ENCODE peak calls at places on chromosome 16, in eight cellular contexts. M is brain microvascular endothelial cell, H is aorta, S is adrenal gland, X is HAP-1, A is IMR-90, C is right atrium auricular region, R is AG10803. V is an unnamed sample.

GRCh38 chr16:1101573-1102332 is 5.7 kb upstream of the C1QTNF8 start:
- DNase-seq in M (no peak), H (no peak), S (no peak), X (no peak), A (no peak), C (no peak), R (no peak), V (no peak)

GRCh38 chr16:3020604-3021448 is 658 bp downstream of the TNFRSF12A start:
- DNase-seq in M (peak; percentile 78), H (peak; percentile 91), S (peak; percentile 91), X (peak; percentile 75), A (peak; percentile 89), C (peak; percentile 85), R (peak; percentile 89), V (peak; percentile 79)

GRCh38 chr16:49021136-49021535 is 260.5 kb downstream of the CBLN1 start:
- DNase-seq in M (no peak), H (no peak), S (no peak), X (no peak), A (peak; percentile 7), C (no peak), R (peak; percentile 81), V (peak; percentile 51)

GRCh38 chr16:2008009-2008526 is 1.6 kb downstream of the ZNF598 start:
- DNase-seq in M (no peak), H (no peak), S (no peak), X (no peak), A (peak; percentile 34), C (no peak), R (peak; percentile 94), V (no peak)

GRCh38 chr16:77276686-77277085 is 77.5 kb downstream of the SYCE1L start:
- DNase-seq in M (no peak), H (no peak), S (no peak), X (no peak), A (no peak), C (no peak), R (no peak), V (no peak)

GRCh38 chr16:72905581-72905980 is 142.3 kb downstream of the ZFHX3 start:
- DNase-seq in M (peak; percentile 67), H (no peak), S (no peak), X (no peak), A (peak; percentile 79), C (no peak), R (peak; percentile 25), V (no peak)

GRCh38 chr16:11835309-11835708 is 16.0 kb downstream of the RSL1D1 start:
- DNase-seq in M (no peak), H (no peak), S (no peak), X (no peak), A (no peak), C (no peak), R (no peak), V (no peak)

GRCh38 chr16:68235105-68235881 is 634 bp downstream of the ESRP2 start:
- DNase-seq in M (no peak), H (peak; percentile 62), S (peak; percentile 57), X (no peak), A (no peak), C (no peak), R (no peak), V (no peak)

GRCh38 chr16:70809392-70810060 is 8.6 kb upstream of the VAC14 start:
- DNase-seq in M (no peak), H (no peak), S (no peak), X (no peak), A (no peak), C (no peak), R (no peak), V (no peak)

GRCh38 chr16:19424478-19424877 is 6.8 kb downstream of the TMC5 start:
- DNase-seq in M (no peak), H (no peak), S (no peak), X (no peak), A (no peak), C (no peak), R (no peak), V (no peak)

GRCh38 chr16:21277927-21278706 is at the start of gene CRYM:
- DNase-seq in M (peak; percentile 12), H (peak; percentile 73), S (no peak), X (peak; percentile 85), A (no peak), C (no peak), R (no peak), V (no peak)

GRCh38 chr16:83715217-83715920 is 92.4 kb upstream of the HSBP1 start:
- DNase-seq in M (no peak), H (peak; percentile 59), S (no peak), X (no peak), A (no peak), C (no peak), R (no peak), V (no peak)

GRCh38 chr16:23597003-23597756 is 1.1 kb upstream of the NDUFAB1 start:
- DNase-seq in M (no peak), H (no peak), S (peak; percentile 74), X (peak; percentile 82), A (no peak), C (no peak), R (no peak), V (no peak)

GRCh38 chr16:84718-85452 is 6.9 kb downstream of the MPG start:
- DNase-seq in M (peak; percentile 85), H (peak; percentile 95), S (peak; percentile 80), X (no peak), A (peak; percentile 96), C (peak; percentile 90), R (peak; percentile 91), V (peak; percentile 77)

GRCh38 chr16:10641953-10642949 is 52.5 kb downstream of the TEKT5 start:
- DNase-seq in M (no peak), H (no peak), S (no peak), X (no peak), A (no peak), C (no peak), R (no peak), V (no peak)

GRCh38 chr16:88943131-88943664 is 33.8 kb downstream of the CBFA2T3 start:
- DNase-seq in M (no peak), H (peak; percentile 27), S (no peak), X (no peak), A (no peak), C (no peak), R (no peak), V (no peak)

GRCh38 chr16:12348733-12349704 is 372.5 kb downstream of the SNX29 start:
- DNase-seq in M (no peak), H (no peak), S (no peak), X (no peak), A (no peak), C (no peak), R (no peak), V (no peak)

GRCh38 chr16:83953796-83954576 is 946 bp downstream of the OSGIN1 start:
- DNase-seq in M (peak; percentile 20), H (no peak), S (no peak), X (peak; percentile 62), A (peak; percentile 32), C (no peak), R (peak; percentile 17), V (no peak)

GRCh38 chr16:85662976-85663830 is 25.6 kb downstream of the GINS2 start:
- DNase-seq in M (no peak), H (peak; percentile 34), S (no peak), X (no peak), A (no peak), C (no peak), R (no peak), V (no peak)

GRCh38 chr16:59881366-59881765 is 1147.2 kb upstream of the GOT2 start:
- DNase-seq in M (no peak), H (no peak), S (no peak), X (no peak), A (no peak), C (no peak), R (no peak), V (no peak)

GRCh38 chr16:8848939-8849391 is 19.8 kb downstream of the CARHSP1 start:
- DNase-seq in M (peak; percentile 77), H (no peak), S (no peak), X (no peak), A (peak; percentile 75), C (no peak), R (peak; percentile 76), V (no peak)
- H3K4me3 ChIP-seq in M (no peak overlapping the region), H (no peak overlapping the region), S (no peak overlapping the region), X (no peak overlapping the region), A (no peak overlapping the region), C (no peak overlapping the region), R (no peak overlapping the region), V (no peak overlapping the region)

GRCh38 chr16:80585764-80586163 is 45.0 kb downstream of the DYNLRB2 start:
- DNase-seq in M (no peak), H (no peak), S (no peak), X (no peak), A (no peak), C (no peak), R (no peak), V (no peak)
- H3K4me3 ChIP-seq in M (no peak overlapping the region), H (no peak overlapping the region), S (no peak overlapping the region), X (no peak overlapping the region), A (no peak overlapping the region), C (no peak overlapping the region), R (no peak overlapping the region), V (no peak overlapping the region)

DNA sequence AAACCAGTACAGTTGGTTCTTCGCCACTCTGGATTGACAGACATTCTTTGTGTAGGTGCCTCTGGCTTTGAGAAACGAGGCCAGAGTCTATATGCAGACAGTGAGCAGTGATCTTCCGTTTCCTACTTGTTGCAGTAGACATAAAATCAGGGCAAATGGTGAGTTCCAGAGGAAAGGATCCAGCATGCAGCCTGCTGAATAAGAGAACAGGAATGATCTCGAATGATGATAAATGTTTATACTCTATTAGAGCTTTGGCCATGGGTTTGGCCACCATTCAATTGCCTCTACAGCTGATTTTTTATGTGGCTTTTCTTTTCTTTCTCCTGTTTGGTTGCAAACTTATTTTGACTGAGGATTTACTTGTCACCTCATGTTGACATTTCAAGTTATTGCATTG is 286.7 kb downstream of the IRX3 start:
- DNase-seq in M (peak; percentile 12), H (no peak), S (no peak), X (no peak), A (peak; percentile 43), C (no peak), R (peak; percentile 24), V (no peak)
- H3K4me3 ChIP-seq in M (no peak overlapping the region), H (no peak overlapping the region), S (no peak overlapping the region), X (no peak overlapping the region), A (no peak overlapping the region), C (no peak overlapping the region), R (no peak overlapping the region), V (no peak overlapping the region)

GRCh38 chr16:4370570-4371480 is 823 bp upstream of the VASN start:
- DNase-seq in M (peak; percentile 50), H (peak; percentile 95), S (peak; percentile 82), X (no peak), A (peak; percentile 93), C (peak; percentile 91), R (peak; percentile 81), V (peak; percentile 81)

GRCh38 chr16:4372578-4373355 is 1.1 kb downstream of the VASN start:
- DNase-seq in M (peak; percentile 57), H (peak; percentile 71), S (peak; percentile 85), X (no peak), A (peak; percentile 79), C (no peak), R (peak; percentile 90), V (no peak)

GRCh38 chr16:4371481-4372314 is at the start of gene VASN:
- DNase-seq in M (peak; percentile 53), H (peak; percentile 88), S (peak; percentile 87), X (no peak), A (peak; percentile 75), C (peak; percentile 89), R (peak; percentile 74), V (no peak)

GRCh38 chr16:4373356-4373908 is 1.8 kb downstream of the VASN start:
- DNase-seq in M (no peak), H (no peak), S (no peak), X (no peak), A (no peak), C (no peak), R (no peak), V (no peak)

DNA sequence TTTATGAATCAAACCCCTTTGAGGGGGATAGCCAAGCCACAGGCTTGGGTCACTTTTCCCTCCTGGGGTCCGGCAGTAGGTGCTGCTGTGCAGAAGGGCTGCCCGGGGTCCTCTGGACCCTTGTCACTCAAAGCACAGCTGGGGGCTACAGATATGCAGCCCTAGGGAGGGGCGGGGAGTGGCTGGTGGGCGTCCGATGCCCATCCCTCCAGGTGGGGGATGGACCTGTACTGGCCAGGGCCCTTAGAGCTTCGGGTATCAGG is 598 bp downstream of the VASN start:
- DNase-seq in M (no peak), H (no peak), S (no peak), X (no peak), A (no peak), C (no peak), R (no peak), V (no peak)
- H3K4me3 ChIP-seq in M (peak overlapping the region; percentile 73), H (peak overlapping the region; percentile 73), S (peak overlapping the region; percentile 42), X (no peak overlapping the region), A (peak overlapping the region; percentile 87), C (peak overlapping the region; percentile 69), R (peak overlapping the region; percentile 99), V (peak overlapping the region; percentile 84)

V was measured in retinal pigment epithelial cell.